ENCODE peak calls at places on chromosomes 5 and 9, in five cellular contexts. Y is fibroblast of mammary gland, J is progenitor cell of endocrine pancreas, R is right atrium auricular region, W is uterus. Z is an unnamed sample.

GRCh38 chr9:124709291-124709690 is 61.8 kb downstream of the NR6A1 start:
- DNase-seq in J (no peak), W (no peak), R (no peak), Y (no peak), Z (no peak)

GRCh38 chr9:123528521-123528920 is 172.5 kb downstream of the CRB2 start:
- DNase-seq in R (no peak), Y (no peak), J (no peak), W (no peak), Z (no peak)

GRCh38 chr5:56567278-56567677 is 248.1 kb upstream of the MAP3K1 start:
- DNase-seq in R (no peak), J (no peak), Y (no peak), W (no peak), Z (no peak)

GRCh38 chr9:112180387-112180881 is 5.3 kb upstream of the SUSD1 start:
- DNase-seq in R (no peak), Y (no peak), W (no peak), J (no peak), Z (peak)

GRCh38 chr9:88748566-88749238 is 213.7 kb downstream of the NXNL2 start:
- DNase-seq in W (peak), R (peak), Y (peak), J (no peak), Z (no peak)

GRCh38 chr9:121328876-121329681 is 41.0 kb downstream of the STOM start:
- DNase-seq in R (no peak), Y (no peak), W (no peak), J (no peak), Z (peak)

GRCh38 chr9:127953768-127954505 is 16.3 kb upstream of the DPM2 start:
- DNase-seq in J (no peak), W (no peak), R (no peak), Y (no peak), Z (no peak)

GRCh38 chr9:94666364-94667099 is 27.2 kb upstream of the FBP1 start:
- DNase-seq in J (no peak), Y (no peak), R (no peak), W (no peak), Z (no peak)

GRCh38 chr9:135810806-135811575 is 96.4 kb downstream of the CAMSAP1 start:
- DNase-seq in W (no peak), Y (no peak), R (no peak), J (no peak), Z (no peak)

GRCh38 chr9:92989561-92989960 is 42.2 kb downstream of the FGD3 start:
- DNase-seq in Y (no peak), R (no peak), J (no peak), W (no peak), Z (no peak)

GRCh38 chr9:70352356-70352755 is 62.1 kb downstream of the KLF9 start:
- DNase-seq in W (no peak), J (no peak), Y (peak), R (no peak), Z (no peak)

GRCh38 chr9:8651830-8652229 is 852.3 kb upstream of the DMAC1 start:
- DNase-seq in W (no peak), J (no peak), R (no peak), Y (no peak), Z (no peak)

GRCh38 chr9:79577969-79578723 is 6.4 kb downstream of the TLE4 start:
- DNase-seq in W (no peak), J (no peak), Y (no peak), R (no peak), Z (no peak)

GRCh38 chr9:121169094-121169601 is 32.5 kb downstream of the RAB14 start:
- DNase-seq in R (peak), J (no peak), W (no peak), Y (peak), Z (no peak)

GRCh38 chr9:87594218-87594617 is 96.6 kb downstream of the DAPK1 start:
- DNase-seq in J (no peak), R (no peak), W (no peak), Y (peak), Z (no peak)

DNA sequence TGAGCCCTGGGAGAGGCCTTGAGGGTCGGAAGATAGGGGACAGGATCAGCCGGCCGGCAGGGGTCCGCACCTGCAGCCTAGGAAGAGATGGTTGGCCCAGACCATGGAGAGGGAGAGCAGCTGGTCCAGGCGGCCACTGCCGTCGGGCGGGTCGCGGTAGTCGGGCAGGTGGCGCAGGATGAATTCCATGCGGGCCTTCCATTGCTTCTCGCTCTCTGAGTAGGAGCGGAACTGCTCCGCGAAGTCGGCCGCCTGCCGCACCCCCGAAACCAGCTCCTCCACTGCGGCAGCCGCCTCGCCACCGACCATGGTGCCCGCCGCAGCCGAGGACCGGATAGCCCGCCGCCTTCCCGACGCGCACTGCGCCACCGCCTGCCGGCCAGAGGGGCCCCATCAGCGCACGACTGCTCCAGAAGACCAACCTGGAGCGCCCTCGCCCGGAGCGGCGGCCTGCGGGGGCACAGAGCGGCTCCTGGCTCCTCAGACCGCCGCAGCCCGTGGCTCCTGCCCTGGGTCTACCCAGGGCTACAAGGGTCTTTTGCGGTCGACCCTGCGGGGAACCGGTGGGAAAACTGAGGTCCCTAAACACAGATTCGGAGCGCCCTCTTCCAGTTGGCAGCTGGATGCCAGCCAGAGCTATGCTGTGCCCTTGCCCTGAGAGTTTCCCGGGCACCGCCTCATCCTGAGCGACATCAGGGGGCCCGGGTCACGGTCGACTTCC is at the start of gene CDKN2AIPNL:
- DNase-seq in R (peak), J (peak), W (peak), Y (peak), Z (peak)
- TF ChIP-seq CTCF in R (peak), J (peak), W (peak), Y (no peak), Z (peak)

GRCh38 chr9:98771209-98771874 is 25.0 kb downstream of the ANKS6 start:
- DNase-seq in R (peak), W (no peak), Y (no peak), J (no peak), Z (no peak)

GRCh38 chr9:98772364-98773155 is 23.8 kb downstream of the ANKS6 start:
- DNase-seq in R (no peak), Y (no peak), W (no peak), J (no peak), Z (no peak)

GRCh38 chr9:98774746-98775145 is 21.6 kb downstream of the ANKS6 start:
- DNase-seq in W (no peak), Y (peak), R (peak), J (no peak), Z (peak)

GRCh38 chr9:98775831-98776441 is 20.4 kb downstream of the ANKS6 start:
- DNase-seq in Y (peak), W (no peak), J (peak), R (peak), Z (peak)

GRCh38 chr9:98773721-98774120 is 22.6 kb downstream of the ANKS6 start:
- DNase-seq in Y (no peak), J (no peak), W (no peak), R (no peak), Z (no peak)
- TF ChIP-seq CTCF in Y (no peak), J (no peak), W (no peak), R (no peak), Z (no peak)

GRCh38 chr9:15513335-15513734 is 2.6 kb upstream of the PSIP1 start:
- DNase-seq in Y (peak), W (no peak), R (no peak), J (no peak), Z (no peak)

GRCh38 chr9:15512889-15513288 is 2.1 kb upstream of the PSIP1 start:
- DNase-seq in W (no peak), J (no peak), Y (no peak), R (no peak), Z (no peak)

GRCh38 chr9:15509931-15510788 is 610 bp downstream of the PSIP1 start:
- DNase-seq in R (no peak), W (peak), J (peak), Y (peak), Z (peak)

GRCh38 chr9:15512204-15512603 is 1.4 kb upstream of the PSIP1 start:
- DNase-seq in W (no peak), R (no peak), J (no peak), Y (no peak), Z (no peak)

DNA sequence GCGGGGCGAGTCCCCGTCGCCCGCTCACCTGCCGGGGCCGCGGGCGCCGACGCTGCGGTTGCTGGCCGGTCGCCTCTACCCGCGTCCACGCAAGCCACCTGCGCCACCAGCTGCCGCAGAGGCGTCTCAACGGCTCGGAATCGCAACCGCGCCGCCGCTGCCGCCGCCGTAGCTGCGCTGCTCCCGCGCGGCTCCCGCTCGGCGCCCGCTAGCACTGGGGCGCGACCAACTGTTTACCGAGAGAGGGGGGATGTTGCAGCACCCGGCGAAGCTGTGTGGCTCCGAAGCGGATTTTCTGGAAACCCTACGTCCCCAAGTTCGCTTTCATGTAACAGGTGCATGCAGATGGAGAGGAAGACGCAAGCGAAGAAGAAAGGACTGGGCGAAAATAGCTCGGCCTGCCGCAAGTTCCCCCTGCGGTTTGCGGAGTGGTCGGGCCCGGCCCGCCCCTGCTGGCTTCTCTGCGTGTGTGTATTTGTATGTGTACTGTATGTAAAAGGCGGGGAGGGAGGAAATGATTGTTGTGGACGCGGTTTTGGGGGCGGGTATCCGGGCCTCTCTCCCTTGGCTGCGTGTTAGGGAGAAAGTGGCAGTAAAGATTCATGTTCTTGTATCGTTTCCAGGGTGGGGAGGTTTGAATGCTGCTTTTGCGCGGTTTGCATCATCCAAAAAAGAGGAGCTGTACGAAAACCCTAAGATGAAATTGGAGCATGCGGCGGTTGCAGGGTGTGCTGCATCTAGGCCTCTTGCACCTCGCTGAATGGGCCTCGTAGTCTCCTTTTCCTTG is at the start of gene PSIP1:
- DNase-seq in Y (peak), W (peak), J (peak), R (peak), Z (peak)
- TF ChIP-seq CTCF in Y (no peak), W (peak), J (no peak), R (no peak), Z (no peak)

GRCh38 chr5:140408750-140409241 is 7.2 kb downstream of the ANKHD1 start:
- DNase-seq in J (no peak), W (no peak), R (no peak), Y (no peak), Z (no peak)
- TF ChIP-seq CTCF in J (no peak), W (no peak), R (no peak), Y (no peak), Z (no peak)

GRCh38 chr5:101418735-101419134 is 515.7 kb upstream of the ST8SIA4 start:
- DNase-seq in J (no peak), W (no peak), R (no peak), Y (peak), Z (no peak)

GRCh38 chr5:101429241-101429640 is 526.2 kb upstream of the ST8SIA4 start:
- DNase-seq in R (no peak), Y (peak), J (no peak), W (no peak), Z (no peak)

GRCh38 chr5:101425345-101425744 is 522.3 kb upstream of the ST8SIA4 start:
- DNase-seq in R (no peak), J (no peak), W (no peak), Y (peak), Z (no peak)

GRCh38 chr5:101430551-101430950 is 527.5 kb upstream of the ST8SIA4 start:
- DNase-seq in W (no peak), R (no peak), Y (no peak), J (no peak), Z (no peak)

DNA sequence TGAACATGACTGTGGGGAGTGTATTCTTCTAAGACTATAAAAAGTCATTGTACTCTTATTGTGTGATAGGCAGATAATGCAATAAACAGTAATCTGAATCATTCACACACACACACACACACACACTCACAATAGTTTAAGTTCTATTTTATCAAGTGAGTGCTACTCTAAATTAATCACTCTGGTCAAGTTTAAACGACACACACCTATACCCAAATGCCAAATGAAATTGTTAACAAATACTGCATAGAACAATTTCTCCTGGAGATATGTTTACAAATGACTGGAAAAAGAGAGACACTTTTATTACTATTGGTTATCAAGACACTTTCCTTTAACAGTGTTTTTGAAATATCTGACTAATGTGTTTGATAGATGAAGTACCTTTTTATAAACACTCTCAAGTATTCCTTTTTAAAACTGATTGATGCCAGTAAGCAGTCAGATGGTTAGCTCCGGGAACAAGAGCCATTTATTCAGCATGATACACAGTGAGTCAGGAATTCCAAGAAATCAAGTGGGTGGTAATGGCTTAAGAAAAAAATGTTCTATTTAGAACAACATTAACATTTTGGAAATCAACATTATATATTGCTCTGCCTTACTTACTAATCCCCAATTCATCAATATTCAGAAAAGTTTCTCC is 521.6 kb upstream of the ST8SIA4 start:
- DNase-seq in R (no peak), J (no peak), Y (peak), W (no peak), Z (no peak)
- TF ChIP-seq CTCF in R (no peak), J (no peak), Y (no peak), W (no peak), Z (no peak)

DNA sequence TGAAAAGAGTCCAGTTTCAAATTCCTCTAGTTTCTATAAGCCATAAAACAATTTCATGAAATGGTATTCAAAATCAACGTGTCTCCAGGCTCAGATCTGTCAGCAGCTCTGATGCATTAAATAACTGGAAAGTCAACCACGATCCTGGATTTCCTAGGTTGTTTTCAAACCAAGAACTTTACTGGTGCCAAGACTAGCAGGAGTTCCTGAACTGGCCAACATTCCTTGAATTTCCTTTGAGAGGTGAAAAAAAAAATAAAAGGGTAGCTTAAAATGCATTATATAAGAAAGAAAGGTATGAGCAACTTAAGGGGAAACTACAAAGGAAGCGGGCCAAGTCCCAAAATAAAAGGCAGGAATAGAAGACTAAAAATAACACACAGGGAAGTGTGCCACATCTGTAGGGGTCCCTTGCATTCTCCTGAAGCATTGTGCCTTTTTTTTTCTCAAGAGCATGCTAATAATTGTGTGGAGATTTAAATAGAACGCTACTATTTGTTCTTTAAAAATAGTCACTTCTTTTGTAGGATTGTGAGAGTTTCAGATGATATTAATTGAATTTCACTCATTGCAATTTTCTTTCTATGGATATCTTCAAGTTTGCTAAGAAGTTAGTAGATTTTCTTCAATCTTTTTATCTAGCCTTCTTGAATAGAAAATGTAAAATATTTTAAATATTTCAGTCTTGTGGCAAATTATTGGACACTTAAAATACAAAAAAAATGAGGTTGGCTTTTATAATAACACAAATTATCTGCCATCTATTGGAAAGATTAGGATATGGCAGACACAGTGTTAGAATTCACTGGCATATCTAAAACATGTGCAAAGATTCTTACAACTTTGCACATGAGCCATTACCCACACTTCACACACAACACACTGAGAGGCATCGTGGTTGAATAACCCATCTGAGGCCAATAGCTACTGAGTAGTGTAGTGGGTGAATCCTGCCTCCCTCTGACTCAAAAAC is 15.3 kb downstream of the ESM1 start:
- DNase-seq in J (no peak), R (no peak), Y (no peak), W (no peak), Z (no peak)
- TF ChIP-seq CTCF in J (no peak), R (no peak), Y (peak), W (no peak), Z (no peak)

GRCh38 chr9:98536542-98537173 is 172.1 kb downstream of the GABBR2 start:
- DNase-seq in J (no peak), Y (no peak), R (no peak), W (no peak), Z (peak)

GRCh38 chr9:98538626-98539031 is 170.1 kb downstream of the GABBR2 start:
- DNase-seq in Y (no peak), W (no peak), R (no peak), J (no peak), Z (no peak)

GRCh38 chr9:98539954-98540353 is 168.8 kb downstream of the GABBR2 start:
- DNase-seq in J (no peak), R (no peak), Y (peak), W (no peak), Z (no peak)

GRCh38 chr9:98540476-98540875 is 168.3 kb downstream of the GABBR2 start:
- DNase-seq in W (no peak), Y (no peak), J (no peak), R (no peak), Z (no peak)

GRCh38 chr9:98538203-98538602 is 170.5 kb downstream of the GABBR2 start:
- DNase-seq in R (no peak), W (no peak), Y (no peak), J (no peak), Z (no peak)
- TF ChIP-seq CTCF in R (no peak), W (no peak), Y (no peak), J (no peak), Z (no peak)

Z was measured in GM13976.